ENCODE peak calls at places on chromosomes 3 and 15, in nine cellular contexts. L is prostate gland, T is fibroblast of lung, H is body of pancreas, K is PC-3, F is endothelial cell of umbilical vein, N is psoas muscle, W is brain microvascular endothelial cell, D is left ventricle myocardium inferior. P is an unnamed sample.
A peak's percentile ranks its signal among the peaks of the same experiment; 100 is the strongest.

GRCh38 chr15:70342141-70342540 is 244.4 kb upstream of the TLE3 start:
- DNase-seq in H (no peak), W (no peak), F (no peak), N (no peak), D (no peak), K (no peak), T (no peak), L (no peak), P (peak; percentile 11)

GRCh38 chr15:99755692-99756409 is 22.6 kb upstream of the LYSMD4 start:
- DNase-seq in D (no peak), K (peak; percentile 84), T (peak; percentile 78), L (peak; percentile 55), F (peak; percentile 73), W (peak; percentile 37), H (peak; percentile 55), N (peak; percentile 66), P (peak; percentile 29)

GRCh38 chr3:193030276-193030675 is 112.6 kb upstream of the MB21D2 start:
- DNase-seq in N (no peak), W (peak; percentile 30), L (no peak), D (no peak), F (peak; percentile 21), H (no peak), K (peak; percentile 41), T (peak; percentile 36), P (no peak)

GRCh38 chr3:194395201-194395600 is 3.9 kb downstream of the GP5 start:
- DNase-seq in H (no peak), T (peak; percentile 58), W (no peak), N (no peak), K (peak; percentile 14), F (peak; percentile 11), L (no peak), D (no peak), P (peak; percentile 49)

GRCh38 chr3:24740367-24740766 is 245.7 kb upstream of the THRB start:
- DNase-seq in F (no peak), N (no peak), L (no peak), H (no peak), T (no peak), D (no peak), W (no peak), K (no peak), P (no peak)

GRCh38 chr3:172869356-172869755 is 118.8 kb downstream of the ECT2 start:
- DNase-seq in T (peak; percentile 68), N (no peak), D (no peak), H (no peak), K (peak; percentile 66), L (peak; percentile 60), F (no peak), W (no peak), P (peak; percentile 60)

GRCh38 chr3:153210116-153210515 is 48.1 kb downstream of the RAP2B start:
- DNase-seq in N (no peak), T (peak; percentile 38), L (no peak), H (no peak), W (no peak), D (no peak), F (no peak), K (no peak), P (no peak)

GRCh38 chr3:153138267-153139210 is 23.5 kb upstream of the RAP2B start:
- DNase-seq in N (peak; percentile 52), H (peak; percentile 81), K (peak; percentile 98), D (no peak), F (peak; percentile 97), L (peak; percentile 83), W (peak; percentile 86), T (peak; percentile 90), P (peak; percentile 78)

GRCh38 chr15:70528270-70528706 is 235.1 kb downstream of the UACA start:
- DNase-seq in F (peak; percentile 70), W (peak; percentile 72), H (no peak), K (no peak), L (no peak), T (peak; percentile 28), N (no peak), D (no peak), P (peak; percentile 54)

GRCh38 chr3:87246662-87247061 is 19.6 kb downstream of the CHMP2B start:
- DNase-seq in F (no peak), N (no peak), W (no peak), T (no peak), D (no peak), H (no peak), L (no peak), K (peak; percentile 32), P (no peak)

GRCh38 chr3:126517986-126518778 is 609 bp upstream of the UROC1 start:
- DNase-seq in K (no peak), N (peak; percentile 44), L (no peak), W (no peak), F (no peak), T (no peak), H (no peak), D (no peak), P (no peak)

GRCh38 chr3:16801698-16802097 is 83.1 kb upstream of the PLCL2 start:
- DNase-seq in W (no peak), H (peak; percentile 11), K (no peak), D (no peak), N (no peak), T (no peak), L (no peak), F (no peak), P (no peak)

DNA sequence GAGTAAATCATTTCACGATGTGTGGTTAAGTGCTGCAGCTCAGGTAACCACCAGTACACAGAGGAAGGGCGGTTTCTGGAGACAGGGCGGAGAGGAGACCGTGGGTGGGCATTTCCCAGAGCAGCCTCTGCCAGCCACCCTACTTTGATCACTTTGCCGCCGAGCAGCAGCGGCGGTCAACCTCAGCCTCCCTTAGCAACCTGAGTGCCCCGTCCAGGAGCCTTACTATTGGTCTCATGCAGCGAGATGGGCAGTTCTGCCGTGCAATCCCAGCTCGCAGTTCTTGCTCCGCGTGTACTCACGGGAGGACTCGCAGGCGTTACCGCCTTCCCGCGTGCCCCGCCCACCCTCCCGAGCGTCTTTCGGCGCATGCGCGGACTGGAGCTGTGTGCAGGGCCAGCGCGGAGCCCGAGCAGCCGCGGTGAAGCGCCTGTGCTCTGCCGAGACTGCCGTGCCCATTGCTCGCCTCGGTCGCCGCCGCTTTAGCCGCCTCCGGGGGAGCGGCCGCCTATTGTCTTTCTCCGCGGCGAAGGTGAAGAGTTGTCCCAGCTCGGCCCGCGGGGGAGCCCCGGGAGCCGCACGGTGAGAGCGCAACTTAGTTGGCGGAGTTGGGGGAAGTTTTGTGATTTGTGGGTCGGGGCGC is at the start of gene AKAP13:
- DNase-seq in H (peak; percentile 99), F (peak; percentile 99), D (peak; percentile 97), K (peak; percentile 99), W (peak; percentile 100), L (peak; percentile 98), T (peak; percentile 99), N (peak; percentile 98), P (peak; percentile 98)
- H3K27ac ChIP-seq in H (peak within 1 kb of the TSS; percentile 73), F (peak within 1 kb of the TSS; percentile 56), D (peak within 1 kb of the TSS; percentile 97), K (peak within 1 kb of the TSS; percentile 69), W (peak within 1 kb of the TSS; percentile 91), L (peak within 1 kb of the TSS; percentile 92), T (peak within 1 kb of the TSS; percentile 72), N (peak within 1 kb of the TSS; percentile 91), P (peak within 1 kb of the TSS; percentile 94)

GRCh38 chr15:88848203-88848602 is 45.0 kb downstream of the ACAN start:
- DNase-seq in K (no peak), F (no peak), L (no peak), T (no peak), D (no peak), N (no peak), H (no peak), W (no peak), P (no peak)
- H3K4me3 ChIP-seq in K (no peak overlapping the region), F (no peak overlapping the region), L (no peak overlapping the region), T (no peak overlapping the region), D (no peak overlapping the region), N (no peak overlapping the region), H (no peak overlapping the region), W (no peak overlapping the region), P (no peak overlapping the region)

GRCh38 chr15:84747423-84748273 is 744 bp upstream of the ZNF592 start:
- DNase-seq in D (peak; percentile 79), T (peak; percentile 58), L (peak; percentile 61), W (peak; percentile 59), F (peak; percentile 79), N (peak; percentile 90), K (peak; percentile 57), H (peak; percentile 78), P (peak; percentile 75)

GRCh38 chr15:84752195-84752594 is 3.8 kb downstream of the ZNF592 start:
- DNase-seq in F (no peak), N (no peak), T (no peak), D (no peak), L (no peak), W (no peak), K (no peak), H (no peak), P (no peak)

GRCh38 chr15:84749111-84749991 is 959 bp downstream of the ZNF592 start:
- DNase-seq in W (peak; percentile 18), T (peak; percentile 22), L (peak; percentile 11), N (peak; percentile 72), H (peak; percentile 59), D (peak; percentile 26), F (peak; percentile 45), K (peak; percentile 28), P (peak; percentile 47)

GRCh38 chr15:84750583-84751092 is 2.2 kb downstream of the ZNF592 start:
- DNase-seq in D (no peak), N (no peak), W (no peak), K (no peak), H (no peak), L (no peak), F (no peak), T (no peak), P (no peak)

DNA sequence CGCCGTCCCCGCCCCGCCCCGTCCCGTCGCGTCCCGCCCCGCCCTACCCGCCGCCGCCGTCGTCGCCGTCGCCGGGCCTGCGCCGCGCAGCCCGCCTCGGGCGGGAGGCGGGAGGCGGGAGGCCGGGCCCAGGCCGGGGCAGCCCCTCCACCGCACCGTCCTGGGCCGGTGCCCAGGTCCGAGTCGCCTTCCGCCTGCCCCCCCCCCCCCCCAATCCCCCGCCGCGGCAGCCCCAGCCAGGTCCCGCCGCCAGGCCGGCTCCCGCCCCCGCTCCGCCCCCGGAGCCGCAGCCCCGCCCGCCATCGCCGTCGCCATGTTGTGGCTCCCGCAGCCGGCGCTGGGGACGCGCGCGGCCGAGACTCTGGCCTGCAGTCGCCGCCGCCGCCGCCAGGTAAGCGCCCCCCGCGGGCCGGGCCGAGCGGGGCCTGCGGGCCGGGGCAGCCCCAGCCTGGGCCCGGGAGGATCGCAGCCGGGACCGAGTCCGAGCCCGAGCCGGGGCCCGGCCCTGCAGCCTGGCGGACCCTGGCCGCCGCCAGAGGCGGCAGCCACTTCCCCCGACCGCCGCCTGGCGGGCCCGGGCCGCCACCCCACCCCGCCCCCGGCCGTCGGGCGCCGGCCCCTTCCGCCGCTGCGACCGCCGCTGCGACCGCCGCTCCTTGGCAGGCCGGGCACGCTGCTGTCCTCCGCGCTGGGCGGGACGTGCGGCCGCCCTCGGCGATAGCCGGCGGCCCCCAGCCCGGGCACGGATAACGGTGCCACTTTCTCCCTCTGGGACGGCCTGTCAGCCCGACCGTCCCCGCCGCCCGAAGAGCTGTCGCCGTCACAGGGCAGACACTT is at the start of gene ZNF592:
- DNase-seq in D (peak; percentile 89), N (peak; percentile 93), T (peak; percentile 73), F (peak; percentile 67), L (peak; percentile 73), K (peak; percentile 79), W (peak; percentile 34), H (peak; percentile 88), P (peak; percentile 83)
- TF ChIP-seq CTCF in D (peak; percentile 49), N (peak; percentile 58), T (no peak), F (peak; percentile 23), L (peak; percentile 9), K (no peak), W (peak; percentile 31), H (no peak), P (no peak)

DNA sequence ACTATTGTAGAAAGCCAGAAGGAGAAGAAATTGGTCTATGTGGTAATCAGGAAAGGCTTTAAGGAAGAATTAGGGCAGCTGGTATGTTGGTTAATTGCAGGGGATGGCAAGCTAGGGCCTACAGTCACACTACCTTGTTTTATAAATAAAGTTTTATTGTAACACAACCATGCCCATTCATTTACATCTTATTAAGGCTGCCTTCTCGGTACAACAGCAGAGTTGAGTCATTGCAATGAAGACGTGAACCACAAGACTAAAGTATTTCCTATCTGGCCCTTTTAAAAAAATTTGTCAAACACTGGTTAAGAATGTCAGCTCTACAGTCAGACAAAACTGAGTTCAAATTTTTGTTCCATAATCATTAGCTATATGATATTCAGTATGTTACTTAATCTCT is 8.3 kb downstream of the SERPINI1 start:
- DNase-seq in K (no peak), L (no peak), H (no peak), T (no peak), N (no peak), W (peak; percentile 40), D (no peak), F (no peak), P (no peak)
- H3K27ac ChIP-seq in K (no peak overlapping the region), L (no peak overlapping the region), H (no peak overlapping the region), T (no peak overlapping the region), N (no peak overlapping the region), W (no peak overlapping the region), D (no peak overlapping the region), F (no peak overlapping the region), P (no peak overlapping the region)